ENCODE peak calls at places on chromosomes 16 and 17, in nine cellular contexts. C is activated T-helper 1 cell treated with anti-CD3 and anti-CD28 coated beads, Interleukin-12 subunit alpha, Interleukin-12 subunit beta, Interleukin-2, Interleukin-4 antibody, amounts not matched to agents 30 ng/mL and 10 ng/mL and 1 ng/mL, durations not matched to agents 14 hours and 24 hours and 36 hours; S is EL; V is testis; D is fibroblast of the conjunctiva; M is T-helper 1 cell; R is RKO; J is cardiac fibroblast; O is CD8-positive, alpha-beta T cell. Z is an unnamed sample.

GRCh38 chr16:88195911-88196465 is 186.8 kb upstream of the ZNF469 start:
- DNase-seq in C (no peak), S (no peak), V (no peak), D (no peak), M (no peak), R (no peak), J (no peak), O (no peak), Z (no peak)

GRCh38 chr17:77596491-77597420 is 361.7 kb upstream of the TNRC6C start:
- DNase-seq in C (no peak), S (no peak), V (no peak), D (no peak), M (no peak), R (no peak), J (no peak), O (no peak), Z (no peak)

GRCh38 chr17:76442341-76443338 is 10.3 kb downstream of the UBE2O start:
- DNase-seq in C (no peak), S (peak), V (no peak), D (no peak), M (no peak), R (no peak), J (no peak), O (no peak), Z (no peak)

GRCh38 chr16:47538472-47538871 is 77.3 kb downstream of the PHKB start:
- DNase-seq in C (no peak), S (no peak), V (no peak), D (no peak), M (no peak), R (no peak), J (no peak), O (no peak), Z (no peak)

GRCh38 chr17:64679710-64680216 is 17.7 kb upstream of the SMURF2 start:
- DNase-seq in C (no peak), S (peak), V (no peak), D (peak), M (no peak), R (peak), J (peak), O (no peak), Z (no peak)

GRCh38 chr17:65362826-65363225 is 198.6 kb downstream of the AXIN2 start:
- DNase-seq in C (no peak), S (no peak), V (no peak), D (no peak), M (no peak), R (no peak), J (no peak), O (no peak), Z (no peak)

GRCh38 chr17:50649042-50649908 is 14.6 kb downstream of the ABCC3 start:
- DNase-seq in C (no peak), S (no peak), V (no peak), D (no peak), M (no peak), R (peak), J (no peak), O (no peak), Z (no peak)

GRCh38 chr16:80231118-80231515 is 309.7 kb upstream of the DYNLRB2 start:
- DNase-seq in C (no peak), S (no peak), V (no peak), D (no peak), M (no peak), R (no peak), J (no peak), O (no peak), Z (no peak)

GRCh38 chr16:55001931-55002330 is 71.3 kb downstream of the IRX5 start:
- DNase-seq in C (no peak), S (peak), V (no peak), D (no peak), M (no peak), R (peak), J (no peak), O (no peak), Z (no peak)

GRCh38 chr16:30535777-30536190 is 1.1 kb upstream of the ZNF747 start:
- DNase-seq in C (peak), S (peak), V (peak), D (peak), M (peak), R (peak), J (peak), O (peak), Z (peak)

GRCh38 chr17:50207792-50208567 is 6.5 kb upstream of the COL1A1 start:
- DNase-seq in C (no peak), S (no peak), V (no peak), D (no peak), M (no peak), R (no peak), J (no peak), O (no peak), Z (no peak)

GRCh38 chr16:12021578-12022265 is 45.2 kb downstream of the SNX29 start:
- DNase-seq in C (no peak), S (no peak), V (no peak), D (no peak), M (no peak), R (no peak), J (no peak), O (no peak), Z (no peak)

GRCh38 chr17:7220593-7221280 is 999 bp downstream of the ACADVL start:
- DNase-seq in C (peak), S (peak), V (peak), D (peak), M (no peak), R (peak), J (peak), O (peak), Z (no peak)

GRCh38 chr17:3813171-3813570 is 12.2 kb upstream of the ITGAE start:
- DNase-seq in C (no peak), S (no peak), V (no peak), D (no peak), M (no peak), R (no peak), J (no peak), O (no peak), Z (no peak)

GRCh38 chr17:31171711-31172110 is 76.9 kb downstream of the NF1 start:
- DNase-seq in C (no peak), S (peak), V (no peak), D (no peak), M (no peak), R (no peak), J (no peak), O (no peak), Z (no peak)